ENCODE peak calls at places on chromosomes 1 and 21, in seven cellular contexts. I is activated naive CD4-positive, alpha-beta T cell treated with anti-CD3 and anti-CD28 coated beads for 36 hours; K is PC-3; E is DMS53; R is left ventricle myocardium inferior; C is stimulated activated CD8-positive, alpha-beta memory T cell treated with anti-CD3 and anti-CD28 coated beads, Interleukin-15, amount 100 ng/mL, for 4 hours; O is stimulated activated CD4-positive, alpha-beta T cell treated with anti-CD3 and anti-CD28 coated beads, Interleukin-4, amount 100 ng/mL, for 24 hours. S is an unnamed sample.

GRCh38 chr1:201457508-201457960 is 11.5 kb downstream of the PHLDA3 start:
- DNase-seq in E (no peak), C (no peak), I (no peak), O (no peak), R (no peak), K (no peak), S (no peak)

GRCh38 chr1:202821467-202821866 is 10.7 kb downstream of the PCAT6 start:
- DNase-seq in K (no peak), O (no peak), C (no peak), R (no peak), E (no peak), I (no peak), S (no peak)

GRCh38 chr1:31412732-31413404 is at the start of gene SERINC2:
- DNase-seq in R (no peak), E (peak), K (peak), C (no peak), O (no peak), I (peak), S (no peak)

GRCh38 chr1:119768778-119769177 is at the start of gene HMGCS2:
- DNase-seq in R (no peak), O (no peak), C (no peak), I (no peak), K (peak), E (peak), S (no peak)

GRCh38 chr1:120179420-120180348 is 3.4 kb upstream of the SEC22B start:
- DNase-seq in O (no peak), R (no peak), I (no peak), E (no peak), K (peak), C (no peak), S (no peak)

GRCh38 chr1:157773723-157774350 is 3.1 kb downstream of the FCRL2 start:
- DNase-seq in C (no peak), O (no peak), K (peak), R (no peak), E (peak), I (no peak), S (no peak)

GRCh38 chr1:64856564-64856963 is 109.8 kb downstream of the JAK1 start:
- DNase-seq in K (no peak), C (no peak), R (peak), E (peak), O (no peak), I (no peak), S (no peak)

GRCh38 chr1:86866665-86867064 is 47.3 kb downstream of the SELENOF start:
- DNase-seq in I (no peak), C (no peak), E (no peak), R (no peak), O (no peak), K (no peak), S (no peak)

GRCh38 chr1:203324103-203325003 is 19.0 kb downstream of the BTG2 start:
- DNase-seq in R (no peak), I (peak), O (peak), K (no peak), C (no peak), E (no peak), S (peak)

GRCh38 chr1:235239821-235240220 is 78.8 kb upstream of the RBM34 start:
- DNase-seq in R (no peak), I (no peak), C (no peak), K (no peak), E (no peak), O (no peak), S (no peak)

GRCh38 chr1:119358661-119359060 is 9.9 kb upstream of the HAO2 start:
- DNase-seq in R (no peak), C (no peak), K (no peak), I (no peak), O (no peak), E (no peak), S (no peak)

GRCh38 chr1:167516404-167517388 is 1.6 kb downstream of the CD247 start:
- DNase-seq in K (no peak), R (no peak), O (peak), I (peak), E (no peak), C (peak), S (no peak)

GRCh38 chr1:183630748-183631147 is 4.8 kb downstream of the ARPC5 start:
- DNase-seq in E (no peak), I (peak), K (peak), C (no peak), R (no peak), O (no peak), S (no peak)

GRCh38 chr21:19120591-19120990 is 717.0 kb upstream of the TMPRSS15 start:
- DNase-seq in I (no peak), R (no peak), K (no peak), C (no peak), O (no peak), E (no peak), S (no peak)

GRCh38 chr1:54459714-54460113 is 53.5 kb upstream of the SSBP3 start:
- DNase-seq in K (no peak), R (no peak), I (peak), C (no peak), O (no peak), E (no peak), S (no peak)

GRCh38 chr21:21688877-21689276 is 690.7 kb downstream of the NCAM2 start:
- DNase-seq in O (no peak), C (no peak), K (peak), R (no peak), I (no peak), E (peak), S (no peak)

S was measured in T-helper 9 cell.